ENCODE peak calls at places on chromosomes 13 and 19, in nine cellular contexts. C is T-cell; U is DMS153; F is GM23248; O is activated CD4-positive, alpha-beta T cell treated with anti-CD3 and anti-CD28 coated beads for 24 hours; M is epithelial cell of prostate; W is CD8-positive, alpha-beta memory T cell; L is testis; J is fibroblast of gingiva. N is an unnamed sample.

GRCh38 chr13:54162069-54162468 is 1133.5 kb downstream of the OLFM4 start:
- DNase-seq in F (no peak), L (no peak), O (no peak), J (no peak), W (no peak), M (no peak), U (no peak), C (no peak), N (no peak)

GRCh38 chr13:73731564-73731963 is 402.6 kb downstream of the KLF12 start:
- DNase-seq in J (no peak), U (no peak), O (no peak), F (no peak), L (no peak), M (no peak), W (no peak), C (no peak), N (no peak)

GRCh38 chr19:34184880-34185491 is 12.7 kb downstream of the LSM14A start:
- DNase-seq in C (peak; percentile 38), F (peak; percentile 39), M (no peak), L (no peak), U (no peak), O (no peak), J (peak; percentile 2), W (no peak), N (no peak)

GRCh38 chr19:39247701-39248664 is 673 bp downstream of the IFNL4 start:
- DNase-seq in O (no peak), M (no peak), F (peak; percentile 53), W (no peak), L (no peak), U (no peak), J (no peak), C (no peak), N (no peak)

GRCh38 chr13:66210677-66211076 is 1019.5 kb downstream of the PCDH9 start:
- DNase-seq in M (no peak), U (no peak), O (no peak), C (no peak), F (peak; percentile 5), J (peak; percentile 79), W (no peak), L (no peak), N (no peak)

GRCh38 chr13:105817498-105817897 is 718.0 kb downstream of the EFNB2 start:
- DNase-seq in L (no peak), U (no peak), C (no peak), J (no peak), M (peak; percentile 57), F (no peak), W (no peak), O (no peak), N (peak; percentile 78)

GRCh38 chr19:35860436-35860817 is 3.7 kb downstream of the KIRREL2 start:
- DNase-seq in W (no peak), C (no peak), L (no peak), M (no peak), F (no peak), O (no peak), U (no peak), J (no peak), N (no peak)

GRCh38 chr13:33264620-33264978 is 21.0 kb downstream of the STARD13 start:
- DNase-seq in C (no peak), F (no peak), L (no peak), O (no peak), M (no peak), U (no peak), W (no peak), J (peak; percentile 27), N (no peak)

GRCh38 chr19:688992-689391 is 6.3 kb downstream of the PRSS57 start:
- DNase-seq in C (no peak), O (no peak), U (no peak), L (no peak), W (no peak), M (no peak), F (no peak), J (no peak), N (no peak)

GRCh38 chr13:88294368-88294767 is 623.2 kb downstream of the SLITRK5 start:
- DNase-seq in F (no peak), O (no peak), U (no peak), M (no peak), W (no peak), J (no peak), L (no peak), C (no peak), N (no peak)